ENCODE peak calls at places on chromosome 16, in five cellular contexts. B is PC-3, N is heart left ventricle, A is mesenchymal stem cell, Z is lower lobe of right lung. I is an unnamed sample. For H3K9me3, the result is how much of the 10 kb centered on the place peaks cover.

GRCh38 chr16:26697826-26698225 is 368.9 kb upstream of the C16orf82 start:
- DNase-seq in N (no peak), Z (no peak), B (no peak), A (no peak), I (no peak)

GRCh38 chr16:88983771-88984687 is 7.0 kb upstream of the CBFA2T3 start:
- DNase-seq in N (peak), B (no peak), Z (no peak), A (no peak), I (no peak)

GRCh38 chr16:24838554-24839266 is 7.1 kb upstream of the SLC5A11 start:
- DNase-seq in B (peak), Z (no peak), A (peak), N (no peak), I (no peak)

GRCh38 chr16:6280055-6280454 is 1052.6 kb upstream of the RBFOX1 start:
- DNase-seq in Z (no peak), B (no peak), A (no peak), N (no peak), I (no peak)

GRCh38 chr16:23060458-23061320 is 88.6 kb downstream of the USP31 start:
- DNase-seq in Z (peak), B (peak), A (peak), N (no peak), I (peak)

GRCh38 chr16:71723537-71724319 is 773 bp downstream of the PHLPP2 start:
- DNase-seq in Z (peak), B (peak), A (peak), N (peak), I (peak)

GRCh38 chr16:86449377-86450095 is 60.8 kb upstream of the FOXF1 start:
- DNase-seq in N (no peak), B (no peak), Z (no peak), A (no peak), I (no peak)

GRCh38 chr16:75273054-75273925 is 21.9 kb upstream of the BCAR1 start:
- DNase-seq in A (peak), Z (no peak), B (peak), N (no peak), I (no peak)

GRCh38 chr16:53817117-53817516 is 113.2 kb downstream of the FTO start:
- DNase-seq in B (peak), N (no peak), A (peak), Z (no peak), I (peak)

GRCh38 chr16:67719778-67720144 is 645 bp upstream of the GFOD2 start:
- DNase-seq in Z (no peak), B (no peak), N (no peak), A (peak), I (no peak)

GRCh38 chr16:50196736-50197135 is 43.6 kb downstream of the TENT4B start:
- DNase-seq in A (peak), B (no peak), N (no peak), Z (no peak), I (no peak)

GRCh38 chr16:67137605-67138004 is 13.2 kb downstream of the B3GNT9 start:
- DNase-seq in N (no peak), A (no peak), B (no peak), Z (no peak), I (peak)

GRCh38 chr16:67187175-67187900 is 2.6 kb downstream of the EXOC3L1 start:
- DNase-seq in N (no peak), A (no peak), B (no peak), Z (no peak), I (no peak)

GRCh38 chr16:20904507-20905079 is 4.0 kb downstream of the LYRM1 start:
- DNase-seq in Z (no peak), N (no peak), A (peak), B (peak), I (no peak)

GRCh38 chr16:54275956-54276355 is 10.6 kb downstream of the IRX3 start:
- DNase-seq in N (no peak), Z (no peak), B (no peak), A (no peak), I (no peak)

GRCh38 chr16:72101195-72101594 is 7.5 kb downstream of the DHX38 start:
- DNase-seq in N (no peak), B (no peak), Z (no peak), A (no peak), I (no peak)

GRCh38 chr16:68519225-68519745 is 19.8 kb upstream of the ZFP90 start:
- DNase-seq in Z (no peak), A (no peak), B (no peak), N (no peak), I (no peak)

GRCh38 chr16:13453325-13453724 is 466.6 kb upstream of the ERCC4 start:
- DNase-seq in Z (no peak), B (no peak), A (no peak), N (no peak), I (no peak)

GRCh38 chr16:54936979-54937672 is 6.5 kb downstream of the IRX5 start:
- DNase-seq in Z (peak), A (peak), N (peak), B (no peak), I (no peak)

GRCh38 chr16:5820472-5820871 is 722.9 kb upstream of the EEF2KMT start:
- DNase-seq in B (no peak), N (no peak), Z (no peak), A (no peak), I (no peak)

GRCh38 chr16:70644763-70645597 is 1.4 kb upstream of the IL34 start:
- DNase-seq in N (no peak), B (no peak), Z (no peak), A (no peak), I (no peak)

GRCh38 chr16:66130296-66130910 is 236.1 kb upstream of the CDH5 start:
- DNase-seq in B (peak), A (peak), N (no peak), Z (no peak), I (no peak)

GRCh38 chr16:49532243-49532870 is 158.8 kb downstream of the C16orf78 start:
- DNase-seq in Z (no peak), B (no peak), N (no peak), A (no peak), I (peak)

GRCh38 chr16:54175169-54175551 is 111.4 kb downstream of the IRX3 start:
- DNase-seq in N (no peak), Z (no peak), A (no peak), B (no peak), I (no peak)

GRCh38 chr16:82638095-82638798 is 11.5 kb downstream of the CDH13 start:
- DNase-seq in Z (no peak), B (peak), A (peak), N (no peak), I (no peak)

GRCh38 chr16:87369796-87370719 is 13.5 kb downstream of the FBXO31 start:
- DNase-seq in N (peak), B (no peak), Z (peak), A (no peak), I (peak)

GRCh38 chr16:72561-73537 is at the start of gene RHBDF1:
- DNase-seq in A (peak), Z (peak), N (peak), B (peak), I (no peak)

GRCh38 chr16:19105891-19106624 is 7.7 kb upstream of the ITPRIPL2 start:
- DNase-seq in N (no peak), Z (no peak), B (no peak), A (no peak), I (no peak)

GRCh38 chr16:67995423-67995822 is 3.9 kb downstream of the DPEP2 start:
- DNase-seq in B (no peak), N (no peak), A (no peak), Z (peak), I (no peak)

GRCh38 chr16:17470871-17471744 is at the start of gene XYLT1:
- DNase-seq in N (peak), Z (no peak), B (peak), A (no peak), I (peak)

GRCh38 chr16:68993421-68993820 is 112.0 kb upstream of the HAS3 start:
- DNase-seq in N (no peak), B (no peak), A (no peak), Z (no peak), I (no peak)

GRCh38 chr16:80447263-80447662 is 93.5 kb upstream of the DYNLRB2 start:
- DNase-seq in A (no peak), N (no peak), Z (no peak), B (no peak), I (no peak)

DNA sequence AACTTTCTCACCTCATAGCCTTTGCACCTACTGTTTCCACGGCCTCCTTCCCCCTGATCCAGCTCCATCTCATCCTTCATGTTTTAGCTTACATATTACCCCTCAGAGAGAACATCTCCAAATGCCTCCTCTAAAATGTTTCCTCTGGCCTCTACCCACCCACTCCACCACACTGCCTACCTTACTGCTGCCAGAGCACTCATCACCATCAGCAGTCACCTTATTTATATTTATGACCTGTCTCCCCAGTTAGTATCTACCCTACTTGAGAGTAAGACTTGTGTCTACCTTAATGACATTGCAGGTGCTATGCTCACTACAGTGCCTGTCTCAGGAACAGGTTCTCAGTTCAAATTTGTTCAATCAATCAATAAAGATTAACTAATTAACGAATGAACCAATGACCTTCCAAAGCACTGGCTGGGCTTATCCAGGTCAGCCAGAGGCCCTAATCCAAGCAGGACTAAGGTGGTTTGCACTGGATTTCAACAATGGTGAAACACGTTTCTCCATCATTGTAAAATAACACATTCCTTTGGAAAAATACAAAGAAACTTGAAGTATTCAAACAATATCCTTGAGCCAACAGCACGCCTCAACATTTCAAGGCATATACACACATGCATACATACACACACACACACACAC is 41.1 kb downstream of the AMFR start:
- DNase-seq in A (no peak), Z (no peak), B (no peak), N (no peak), I (no peak)
- H3K4me3 ChIP-seq in A (no peak), Z (no peak), B (no peak), N (no peak), I (no peak)

DNA sequence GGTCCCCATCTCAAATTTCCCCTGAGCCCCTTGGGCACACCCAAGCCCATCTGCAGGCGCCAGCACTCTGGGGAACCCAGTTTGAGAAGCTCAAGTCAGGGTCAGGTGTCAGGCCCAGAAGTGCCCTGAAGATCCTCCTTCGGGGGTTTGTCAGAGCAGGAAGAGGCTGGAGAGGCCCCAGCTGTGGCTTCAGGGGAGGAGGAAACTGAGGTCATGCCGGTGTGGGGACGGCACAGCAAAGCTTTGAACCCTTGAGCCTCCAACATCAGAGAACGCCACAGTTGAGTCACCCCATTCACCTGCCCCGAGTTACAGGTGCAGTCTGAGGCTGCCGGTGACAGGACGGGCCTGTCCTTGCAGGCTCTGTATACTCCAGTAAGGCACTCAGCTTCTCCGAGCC is 140.2 kb upstream of the CIBAR2 start:
- DNase-seq in Z (no peak), N (peak), A (no peak), B (no peak), I (no peak)
- H3K27ac ChIP-seq in Z (no peak), N (no peak), A (no peak), B (no peak), I (no peak)

GRCh38 chr16:3389663-3390338 is 11.0 kb downstream of the ZSCAN32 start:
- DNase-seq in A (no peak), B (no peak), N (no peak), Z (no peak), I (no peak)
- H3K9me3 ChIP-seq in A (half or more), B (under half), N (under half), Z (half or more), I (under half)

DNA sequence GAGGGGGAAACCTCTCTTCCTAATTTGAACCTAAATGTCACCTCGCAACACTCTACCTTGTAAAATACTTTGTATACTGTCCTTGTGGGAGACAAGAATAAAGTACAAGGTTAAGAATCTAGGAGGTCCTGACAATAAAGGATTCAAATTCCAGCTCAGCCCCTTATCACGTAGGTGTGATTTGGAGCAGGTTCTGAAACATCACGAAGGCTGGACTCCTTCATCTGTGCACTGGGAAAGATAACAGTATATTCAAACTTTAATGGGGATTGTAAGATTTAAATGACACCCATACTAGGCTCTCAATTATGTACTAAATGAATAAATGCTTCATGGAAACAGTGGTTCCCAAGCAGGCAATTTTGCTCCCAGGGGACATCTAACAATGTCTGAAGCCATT is 2.1 kb downstream of the TXNDC11 start:
- DNase-seq in B (no peak), N (no peak), Z (no peak), A (peak), I (no peak)
- H3K4me3 ChIP-seq in B (peak), N (peak), Z (peak), A (peak), I (no peak)

GRCh38 chr16:58037365-58038057 is 12.0 kb downstream of the MMP15 start:
- DNase-seq in Z (no peak), N (peak), A (no peak), B (no peak), I (no peak)
- H3K27ac ChIP-seq in Z (no peak), N (no peak), A (no peak), B (no peak), I (no peak)

DNA sequence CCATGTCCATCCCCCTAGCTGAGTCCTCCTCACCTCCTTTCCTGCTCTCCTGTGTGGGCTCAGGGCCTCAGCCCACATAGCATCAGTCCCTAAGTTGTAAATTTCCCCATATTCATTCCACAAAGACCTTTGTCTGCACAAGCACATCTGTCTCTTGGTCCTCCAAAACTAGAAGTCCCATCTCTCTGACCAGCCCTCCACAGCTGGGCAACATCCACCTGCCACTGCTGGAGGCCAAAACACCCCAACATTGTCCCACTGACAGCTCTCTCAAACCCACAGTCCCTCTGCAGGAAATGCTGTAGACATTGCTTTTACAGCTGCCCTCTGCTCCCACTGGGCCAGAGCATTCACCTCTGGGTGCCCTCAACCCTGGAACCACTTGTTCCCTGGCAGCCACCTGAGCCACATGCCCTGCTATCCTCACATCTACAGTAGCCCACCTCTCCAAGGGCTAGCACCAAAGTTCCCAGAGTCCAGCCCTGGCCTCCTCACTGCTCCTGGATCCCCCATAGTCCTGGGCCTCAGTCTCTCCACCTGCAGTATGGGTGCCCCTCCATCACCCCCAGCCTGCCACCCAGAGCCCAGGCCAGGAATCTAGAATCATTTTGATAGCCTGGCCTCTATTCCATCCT is 1722.7 kb downstream of the TP53TG3F start:
- DNase-seq in B (no peak), A (no peak), Z (no peak), N (peak), I (no peak)
- H3K9me3 ChIP-seq in B (under half), A (under half), Z (under half), N (under half), I (under half)

GRCh38 chr16:84999200-84999599 is 12.1 kb downstream of the ZDHHC7 start:
- DNase-seq in N (no peak), A (no peak), B (peak), Z (no peak), I (no peak)
- H3K4me3 ChIP-seq in N (no peak), A (no peak), B (peak), Z (no peak), I (no peak)

GRCh38 chr16:30491744-30492308 is 19.3 kb downstream of the ITGAL start:
- DNase-seq in N (no peak), A (peak), B (peak), Z (no peak), I (no peak)
- H3K27ac ChIP-seq in N (no peak), A (no peak), B (no peak), Z (no peak), I (no peak)

GRCh38 chr16:3295783-3296182 is 9.4 kb downstream of the TIGD7 start:
- DNase-seq in B (no peak), A (no peak), Z (no peak), N (no peak), I (no peak)
- H3K9me3 ChIP-seq in B (under half), A (half or more), Z (half or more), N (under half), I (under half)

I was measured in aorta.